ENCODE peak calls at places on chromosomes 5 and 9, in four cellular contexts. N, M, E and O are unnamed samples.

GRCh38 chr9:119369670-119370366 is 583 bp upstream of the BRINP1 start:
- DNase-seq in M (no peak), E (no peak), N (no peak), O (no peak)

GRCh38 chr9:135126480-135127187 is 39.2 kb downstream of the OLFM1 start:
- DNase-seq in E (no peak), N (peak), M (no peak), O (peak)

GRCh38 chr9:124358617-124359016 is 56.6 kb downstream of the PSMB7 start:
- DNase-seq in E (no peak), N (no peak), M (no peak), O (no peak)

GRCh38 chr5:38208782-38209378 is 49.5 kb upstream of the EGFLAM start:
- DNase-seq in M (peak), N (peak), E (peak), O (peak)

GRCh38 chr5:5906778-5907177 is 471.6 kb downstream of the MED10 start:
- DNase-seq in N (no peak), M (no peak), E (no peak), O (no peak)

GRCh38 chr9:38057416-38058195 is 11.4 kb downstream of the SHB start:
- DNase-seq in M (no peak), E (no peak), N (no peak), O (no peak)

GRCh38 chr5:38854907-38855306 is 9.1 kb downstream of the OSMR start:
- DNase-seq in N (no peak), M (no peak), E (no peak), O (no peak)

GRCh38 chr9:130498918-130499698 is 54.3 kb downstream of the ASS1 start:
- DNase-seq in M (no peak), E (no peak), N (no peak), O (no peak)

DNA sequence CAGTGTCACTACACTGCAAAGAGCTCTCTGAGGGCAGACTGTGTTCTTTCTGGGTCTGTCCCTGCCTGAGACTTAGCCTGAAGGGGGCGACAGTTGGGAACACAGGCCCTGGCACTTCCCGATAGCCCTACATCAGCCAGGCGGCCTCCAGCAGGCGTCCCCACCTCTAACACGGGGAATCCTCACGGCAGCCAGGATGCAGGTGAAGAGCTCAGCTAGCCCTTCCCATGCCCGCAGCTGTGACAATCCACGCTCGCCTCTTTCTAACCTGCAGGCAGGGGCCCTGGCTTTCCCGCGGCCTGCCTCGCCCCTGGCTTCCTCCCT is 5.9 kb downstream of the MED22 start:
- DNase-seq in N (no peak), E (no peak), M (peak), O (no peak)
- TF ChIP-seq CTCF in N (peak), E (peak), M (no peak), O (peak)

GRCh38 chr9:71977003-71977402 is 65.6 kb downstream of the C9orf85 start:
- DNase-seq in N (no peak), E (no peak), M (no peak), O (no peak)

GRCh38 chr9:71980266-71981018 is 69.0 kb downstream of the C9orf85 start:
- DNase-seq in E (no peak), N (no peak), M (no peak), O (no peak)

GRCh38 chr9:71975833-71976232 is 64.4 kb downstream of the C9orf85 start:
- DNase-seq in E (no peak), N (no peak), M (no peak), O (peak)
- TF ChIP-seq CTCF in E (no peak), N (peak), M (no peak), O (no peak)

GRCh38 chr9:77014597-77015263 is 4.7 kb upstream of the FOXB2 start:
- DNase-seq in N (no peak), E (no peak), M (peak), O (no peak)
- TF ChIP-seq CTCF in N (no peak), E (peak), M (no peak), O (no peak)

DNA sequence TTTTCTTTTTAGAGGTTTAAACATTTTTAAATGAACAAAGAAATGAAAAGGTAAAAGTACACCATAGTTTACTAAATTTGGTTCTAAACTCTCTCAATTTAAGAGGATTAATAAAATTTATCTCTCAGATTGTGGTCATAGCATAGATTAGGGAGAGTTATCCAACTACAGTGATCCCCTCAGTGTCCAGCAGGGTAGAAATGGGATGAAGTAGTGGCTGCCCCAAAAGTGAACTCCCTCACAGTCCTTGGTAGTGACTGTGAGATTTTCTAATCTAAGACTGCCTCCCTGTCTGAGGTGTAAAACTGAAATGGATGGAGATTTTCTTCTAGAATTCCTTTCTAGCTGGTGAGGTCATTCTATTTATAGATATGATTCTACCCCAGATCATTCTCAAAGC is 455.5 kb downstream of the ACTL7B start:
- DNase-seq in N (no peak), E (no peak), M (no peak), O (no peak)
- TF ChIP-seq CTCF in N (no peak), E (peak), M (no peak), O (no peak)